ENCODE peak calls at places on chromosomes 2 and 18, in four cellular contexts. H is cardiac muscle cell, V is sigmoid colon, Q is uterus. E is an unnamed sample.

GRCh38 chr2:230172852-230173251 is 46.9 kb downstream of the SP110 start:
- DNase-seq in H (no peak), V (no peak), Q (no peak), E (no peak)

GRCh38 chr2:20430461-20431302 is 16.2 kb upstream of the RHOB start:
- DNase-seq in H (no peak), V (peak), Q (no peak), E (no peak)

GRCh38 chr2:10375570-10376266 is 72.4 kb downstream of the ODC1 start:
- DNase-seq in H (no peak), V (no peak), Q (no peak), E (no peak)

GRCh38 chr18:77439888-77440287 is 190.2 kb downstream of the GALR1 start:
- DNase-seq in H (no peak), V (no peak), Q (no peak), E (no peak)

GRCh38 chr2:65256088-65256487 is 28.5 kb downstream of the ACTR2 start:
- DNase-seq in H (no peak), V (no peak), Q (no peak), E (no peak)

GRCh38 chr2:128404709-128405466 is 86.2 kb upstream of the HS6ST1 start:
- DNase-seq in H (no peak), V (no peak), Q (peak), E (no peak)

GRCh38 chr2:43905388-43905803 is 66.6 kb downstream of the ABCG8 start:
- DNase-seq in H (no peak), V (no peak), Q (no peak), E (no peak)

GRCh38 chr18:48727685-48728084 is 188.9 kb downstream of the CTIF start:
- DNase-seq in H (no peak), V (no peak), Q (peak), E (peak)

GRCh38 chr2:128228894-128229293 is 89.8 kb downstream of the HS6ST1 start:
- DNase-seq in H (no peak), V (no peak), Q (no peak), E (no peak)

GRCh38 chr2:156401863-156402262 is 34.3 kb upstream of the GPD2 start:
- DNase-seq in H (no peak), V (no peak), Q (no peak), E (no peak)

GRCh38 chr18:63903981-63904570 is 3.7 kb upstream of the SERPINB10 start:
- DNase-seq in H (no peak), V (no peak), Q (no peak), E (no peak)

GRCh38 chr2:217077841-217078407 is 218.1 kb upstream of the TNP1 start:
- DNase-seq in H (no peak), V (no peak), Q (no peak), E (no peak)

GRCh38 chr18:3230401-3231334 is 10.9 kb upstream of the MYOM1 start:
- DNase-seq in H (peak), V (no peak), Q (no peak), E (peak)

GRCh38 chr2:230067990-230068657 is 600 bp downstream of the SLC16A14 start:
- DNase-seq in H (peak), V (peak), Q (peak), E (peak)

GRCh38 chr2:6914829-6915228 is 2.4 kb upstream of the RNF144A start:
- DNase-seq in H (no peak), V (no peak), Q (no peak), E (no peak)

GRCh38 chr2:169562519-169562918 is 11.1 kb downstream of the FASTKD1 start:
- DNase-seq in H (no peak), V (no peak), Q (no peak), E (no peak)

GRCh38 chr18:76610933-76611749 is 116.1 kb upstream of the ZNF516 start:
- DNase-seq in H (peak), V (no peak), Q (no peak), E (peak)

GRCh38 chr18:45802814-45803492 is 22.5 kb upstream of the SIGLEC15 start:
- DNase-seq in H (peak), V (no peak), Q (no peak), E (peak)

GRCh38 chr2:113797237-113797636 is 40.8 kb upstream of the SLC35F5 start:
- DNase-seq in H (no peak), V (no peak), Q (no peak), E (no peak)

GRCh38 chr2:190849774-190850173 is 30.8 kb upstream of the GLS start:
- DNase-seq in H (peak), V (no peak), Q (no peak), E (peak)

GRCh38 chr2:16678964-16679363 is 13.3 kb upstream of the CYRIA start:
- DNase-seq in H (no peak), V (no peak), Q (no peak), E (no peak)

GRCh38 chr2:10514743-10515142 is 66.6 kb upstream of the ODC1 start:
- DNase-seq in H (peak), V (no peak), Q (no peak), E (peak)

GRCh38 chr2:20443276-20443920 is 3.5 kb upstream of the RHOB start:
- DNase-seq in H (peak), V (peak), Q (peak), E (peak)

GRCh38 chr2:9205481-9205880 is 1.1 kb upstream of the ASAP2 start:
- DNase-seq in H (no peak), V (no peak), Q (no peak), E (no peak)

GRCh38 chr2:149125031-149125725 is 86.7 kb downstream of the LYPD6B start:
- DNase-seq in H (no peak), V (no peak), Q (no peak), E (no peak)

GRCh38 chr2:61411109-61411508 is 59.8 kb downstream of the USP34 start:
- DNase-seq in H (no peak), V (no peak), Q (no peak), E (no peak)

GRCh38 chr2:54999182-54999581 is 51.1 kb downstream of the RTN4 start:
- DNase-seq in H (peak), V (no peak), Q (no peak), E (peak)

GRCh38 chr2:66389651-66390131 is 45.2 kb upstream of the MEIS1 start:
- DNase-seq in H (no peak), V (no peak), Q (peak), E (peak)

GRCh38 chr2:138708682-138709241 is 71.4 kb downstream of the NXPH2 start:
- DNase-seq in H (peak), V (no peak), Q (no peak), E (peak)

GRCh38 chr18:6835345-6835744 is 105.8 kb downstream of the ARHGAP28 start:
- DNase-seq in H (no peak), V (no peak), Q (no peak), E (peak)

GRCh38 chr2:233459426-233459825 is 105.1 kb downstream of the DGKD start:
- DNase-seq in H (no peak), V (no peak), Q (no peak), E (no peak)

GRCh38 chr2:44686561-44686960 is 254.9 kb upstream of the SIX3 start:
- DNase-seq in H (peak), V (no peak), Q (no peak), E (no peak)

GRCh38 chr2:96665083-96665569 is 22.6 kb downstream of the FER1L5 start:
- DNase-seq in H (peak), V (peak), Q (peak), E (peak)

GRCh38 chr2:171411214-171411613 is 22.6 kb downstream of the METTL8 start:
- DNase-seq in H (no peak), V (no peak), Q (no peak), E (no peak)

GRCh38 chr2:240112914-240113690 is 23.0 kb downstream of the COPS9 start:
- DNase-seq in H (no peak), V (no peak), Q (no peak), E (no peak)

GRCh38 chr2:231144896-231145295 is 20.1 kb upstream of the HTR2B start:
- DNase-seq in H (no peak), V (no peak), Q (no peak), E (no peak)

GRCh38 chr2:2698182-2699116 is 367.4 kb upstream of the MYT1L start:
- DNase-seq in H (no peak), V (no peak), Q (no peak), E (no peak)
- TF ChIP-seq CTCF in H (no peak), V (no peak), Q (no peak), E (no peak)

DNA sequence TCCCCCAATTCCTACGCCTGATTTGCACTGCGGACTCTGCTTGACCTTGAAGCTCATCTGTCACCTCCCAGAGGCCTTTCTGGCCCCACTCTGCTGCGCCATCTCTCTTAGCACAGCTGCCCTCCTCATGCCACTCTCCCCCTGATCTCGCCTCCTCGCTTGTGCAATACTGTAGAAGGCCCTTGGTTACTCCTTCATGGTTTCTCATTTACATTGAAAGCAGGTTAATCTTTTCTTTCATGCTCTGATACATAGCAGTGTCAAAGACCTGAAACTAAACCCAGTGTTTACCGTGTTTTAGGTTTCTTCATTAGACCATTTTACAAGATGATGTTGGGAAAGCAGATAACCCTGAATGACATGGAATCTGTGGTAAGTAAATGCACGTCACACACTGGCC is 258.8 kb downstream of the ALPK2 start:
- DNase-seq in H (no peak), V (no peak), Q (no peak), E (no peak)
- TF ChIP-seq CTCF in H (no peak), V (no peak), Q (no peak), E (no peak)

DNA sequence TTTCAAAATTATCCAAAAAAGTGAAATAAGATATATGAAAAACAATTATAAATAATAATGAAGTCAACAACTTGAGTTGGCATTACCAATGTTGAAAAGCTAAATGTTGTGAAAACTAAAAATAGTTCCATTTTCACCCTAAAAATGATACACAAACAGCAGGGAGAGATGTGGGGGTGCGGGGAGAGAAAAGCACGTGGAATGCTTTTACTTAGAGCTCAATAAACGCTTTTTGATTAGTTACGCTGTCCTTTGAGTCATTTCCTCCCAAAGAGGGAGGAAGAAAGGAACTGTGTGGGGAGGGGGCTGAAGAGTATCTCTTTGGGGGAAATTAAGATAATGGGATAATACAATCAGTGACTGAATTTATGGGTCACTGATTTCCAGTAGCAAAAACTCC is 29.2 kb downstream of the ZNF521 start:
- DNase-seq in H (no peak), V (no peak), Q (no peak), E (no peak)
- TF ChIP-seq CTCF in H (no peak), V (no peak), Q (no peak), E (no peak)

GRCh38 chr2:69940691-69941090 is 20.7 kb downstream of the ASPRV1 start:
- DNase-seq in H (no peak), V (no peak), Q (no peak), E (no peak)
- TF ChIP-seq CTCF in H (no peak), V (no peak), Q (no peak), E (no peak)